ENCODE peak calls at places on chromosomes 12 and 14, in six cellular contexts. O, M, P, B, G and D are unnamed samples.

GRCh38 chr14:24147761-24148428 is 597 bp downstream of the RNF31 start:
- DNase-seq in O (no peak), M (no peak), P (peak), B (no peak), G (no peak), D (no peak)

GRCh38 chr12:95218164-95218851 is 701 bp downstream of the VEZT start:
- DNase-seq in O (peak), M (no peak), P (peak), B (peak), G (no peak), D (peak)

GRCh38 chr14:27026097-27026496 is 428.3 kb upstream of the NOVA1 start:
- DNase-seq in O (no peak), M (no peak), P (no peak), B (no peak), G (no peak), D (no peak)

GRCh38 chr14:55107766-55108554 is 21.1 kb upstream of the LGALS3 start:
- DNase-seq in O (no peak), M (peak), P (peak), B (peak), G (peak), D (peak)

GRCh38 chr12:12684375-12685106 is 11.4 kb downstream of the GPR19 start:
- DNase-seq in O (no peak), M (no peak), P (peak), B (no peak), G (no peak), D (no peak)

GRCh38 chr12:18886962-18887361 is 149.0 kb downstream of the CAPZA3 start:
- DNase-seq in O (no peak), M (no peak), P (no peak), B (no peak), G (no peak), D (no peak)

GRCh38 chr12:101675555-101675954 is 21.9 kb upstream of the CHPT1 start:
- DNase-seq in O (no peak), M (no peak), P (no peak), B (no peak), G (no peak), D (no peak)

GRCh38 chr14:96479435-96480146 is 22.6 kb upstream of the PAPOLA start:
- DNase-seq in O (no peak), M (no peak), P (no peak), B (no peak), G (no peak), D (no peak)

GRCh38 chr14:100438678-100439592 is 115.8 kb downstream of the SLC25A47 start:
- DNase-seq in O (no peak), M (no peak), P (peak), B (no peak), G (no peak), D (no peak)